ENCODE peak calls at places on chromosomes 7 and 10, in four cellular contexts. U, L, W and F are unnamed samples.

GRCh38 chr7:151251328-151251925 is 2.9 kb upstream of the SMARCD3 start:
- DNase-seq in U (no peak), L (peak; percentile 50), W (no peak), F (peak; percentile 69)

GRCh38 chr10:126062132-126063032 is 166.0 kb downstream of the FANK1 start:
- DNase-seq in U (no peak), L (peak; percentile 98), W (peak; percentile 98), F (peak; percentile 96)

GRCh38 chr7:87427289-87427688 is 48.2 kb downstream of the ABCB4 start:
- DNase-seq in U (no peak), L (no peak), W (no peak), F (no peak)

GRCh38 chr10:2619472-2619871 is 447.9 kb upstream of the PFKP start:
- DNase-seq in U (no peak), L (peak; percentile 2), W (no peak), F (no peak)

GRCh38 chr7:144011458-144012230 is 11.5 kb downstream of the OR6B1 start:
- DNase-seq in U (no peak), L (peak; percentile 39), W (no peak), F (peak; percentile 44)

GRCh38 chr10:112990271-112990670 is 40.2 kb downstream of the TCF7L2 start:
- DNase-seq in U (no peak), L (peak; percentile 10), W (no peak), F (no peak)

GRCh38 chr10:48976208-48976607 is 36.6 kb upstream of the LRRC18 start:
- DNase-seq in U (no peak), L (peak; percentile 15), W (no peak), F (peak; percentile 1)

GRCh38 chr7:114806590-114807167 is 115.2 kb upstream of the MDFIC start:
- DNase-seq in U (no peak), L (no peak), W (no peak), F (peak; percentile 73)

GRCh38 chr7:24290004-24290641 is 6.1 kb downstream of the NPY start:
- DNase-seq in U (peak; percentile 73), L (peak; percentile 76), W (peak; percentile 14), F (peak; percentile 23)

GRCh38 chr10:33539137-33539536 is 204.7 kb upstream of the NRP1 start:
- DNase-seq in U (no peak), L (no peak), W (no peak), F (no peak)

GRCh38 chr7:17256375-17256774 is 42.1 kb upstream of the AHR start:
- DNase-seq in U (no peak), L (no peak), W (no peak), F (no peak)

GRCh38 chr10:35885076-35885475 is 243.0 kb upstream of the FZD8 start:
- DNase-seq in U (no peak), L (no peak), W (no peak), F (no peak)

GRCh38 chr7:121192834-121193233 is 136.0 kb upstream of the WNT16 start:
- DNase-seq in U (no peak), L (peak; percentile 25), W (no peak), F (peak; percentile 6)

GRCh38 chr10:12412671-12413368 is 63.5 kb downstream of the CAMK1D start:
- DNase-seq in U (peak; percentile 65), L (no peak), W (no peak), F (no peak)

GRCh38 chr10:89981891-89982290 is 280.5 kb downstream of the KIF20B start:
- DNase-seq in U (no peak), L (peak; percentile 74), W (no peak), F (peak; percentile 28)

GRCh38 chr7:116180302-116180701 is 30.0 kb upstream of the TES start:
- DNase-seq in U (no peak), L (peak; percentile 71), W (no peak), F (peak; percentile 76)

GRCh38 chr10:21048086-21048485 is 151.0 kb upstream of the NEBL start:
- DNase-seq in U (no peak), L (peak; percentile 51), W (no peak), F (no peak)

GRCh38 chr10:29806350-29806788 is 171.6 kb upstream of the SVIL start:
- DNase-seq in U (no peak), L (peak; percentile 43), W (no peak), F (no peak)

GRCh38 chr10:132129431-132129830 is 57.3 kb upstream of the DPYSL4 start:
- DNase-seq in U (no peak), L (no peak), W (no peak), F (no peak)

GRCh38 chr10:102773986-102774385 is 30.2 kb downstream of the WBP1L start:
- DNase-seq in U (peak; percentile 17), L (peak; percentile 35), W (no peak), F (no peak)

GRCh38 chr7:26182706-26183105 is 17.8 kb downstream of the HNRNPA2B1 start:
- DNase-seq in U (no peak), L (no peak), W (no peak), F (no peak)

GRCh38 chr7:26101471-26102151 is 50.4 kb upstream of the NFE2L3 start:
- DNase-seq in U (no peak), L (no peak), W (no peak), F (no peak)

GRCh38 chr7:48084727-48085432 is 4.2 kb upstream of the UPP1 start:
- DNase-seq in U (peak; percentile 83), L (peak; percentile 99), W (peak; percentile 96), F (peak; percentile 99)

GRCh38 chr7:1938788-1939433 is 268.8 kb downstream of the ELFN1 start:
- DNase-seq in U (no peak), L (no peak), W (no peak), F (no peak)

GRCh38 chr10:117653170-117653515 is 110.6 kb downstream of the EMX2 start:
- DNase-seq in U (peak; percentile 56), L (peak; percentile 90), W (peak; percentile 95), F (peak; percentile 72)

GRCh38 chr7:3438352-3438751 is 137.3 kb downstream of the SDK1 start:
- DNase-seq in U (no peak), L (no peak), W (no peak), F (no peak)

GRCh38 chr7:77799078-77799964 is 748 bp downstream of the PHTF2 start:
- DNase-seq in U (peak; percentile 40), L (peak; percentile 49), W (no peak), F (peak; percentile 38)

GRCh38 chr7:55472928-55473725 is 99.2 kb downstream of the VOPP1 start:
- DNase-seq in U (no peak), L (no peak), W (no peak), F (no peak)